ENCODE peak calls at places on chromosomes 16 and 17, in eight cellular contexts. U, T, X, W, L, A, Y and M are unnamed samples.

GRCh38 chr17:2796164-2797140 is at the start of gene RAP1GAP2:
- DNase-seq in U (peak), T (no peak), X (no peak), W (no peak), L (no peak), A (no peak), Y (no peak), M (no peak)

GRCh38 chr16:68790130-68790761 is 53.1 kb upstream of the TANGO6 start:
- DNase-seq in U (no peak), T (no peak), X (peak), W (peak), L (peak), A (peak), Y (no peak), M (peak)

GRCh38 chr16:31215287-31216115 is 1.4 kb downstream of the PYDC1 start:
- DNase-seq in U (peak), T (peak), X (peak), W (peak), L (peak), A (peak), Y (no peak), M (peak)

GRCh38 chr17:64133546-64134215 is 3.7 kb upstream of the ERN1 start:
- DNase-seq in U (no peak), T (peak), X (peak), W (peak), L (peak), A (peak), Y (no peak), M (peak)

GRCh38 chr16:4261557-4262172 is 11.2 kb downstream of the TFAP4 start:
- DNase-seq in U (no peak), T (peak), X (no peak), W (peak), L (peak), A (no peak), Y (no peak), M (no peak)

GRCh38 chr17:29929006-29929543 is 953 bp downstream of the SSH2 start:
- DNase-seq in U (no peak), T (no peak), X (peak), W (no peak), L (peak), A (peak), Y (no peak), M (peak)

GRCh38 chr17:15388356-15389046 is 47.1 kb upstream of the TEKT3 start:
- DNase-seq in U (no peak), T (no peak), X (no peak), W (no peak), L (no peak), A (no peak), Y (no peak), M (no peak)

GRCh38 chr16:10921536-10922327 is 20.5 kb downstream of the DEXI start:
- DNase-seq in U (peak), T (no peak), X (no peak), W (no peak), L (peak), A (peak), Y (no peak), M (no peak)

GRCh38 chr17:58121925-58122324 is 26.3 kb upstream of the OR4D1 start:
- DNase-seq in U (no peak), T (peak), X (peak), W (no peak), L (peak), A (peak), Y (no peak), M (peak)

GRCh38 chr16:50067290-50067853 is 1.6 kb downstream of the HEATR3 start:
- DNase-seq in U (no peak), T (no peak), X (peak), W (peak), L (peak), A (peak), Y (no peak), M (peak)

GRCh38 chr16:66594739-66595138 is 9.8 kb upstream of the CMTM3 start:
- DNase-seq in U (no peak), T (no peak), X (no peak), W (no peak), L (no peak), A (no peak), Y (no peak), M (no peak)

GRCh38 chr17:77540975-77541374 is 400.2 kb downstream of the SEC14L1 start:
- DNase-seq in U (no peak), T (no peak), X (no peak), W (peak), L (no peak), A (no peak), Y (no peak), M (no peak)

GRCh38 chr17:69468211-69468610 is 53.7 kb downstream of the MAP2K6 start:
- DNase-seq in U (no peak), T (no peak), X (no peak), W (no peak), L (no peak), A (no peak), Y (no peak), M (no peak)

GRCh38 chr17:31561469-31562412 is 170.3 kb downstream of the RAB11FIP4 start:
- DNase-seq in U (no peak), T (no peak), X (no peak), W (peak), L (peak), A (peak), Y (no peak), M (peak)

GRCh38 chr17:47694018-47694817 is at the start of gene TBKBP1:
- DNase-seq in U (peak), T (peak), X (peak), W (peak), L (no peak), A (peak), Y (no peak), M (no peak)

GRCh38 chr17:1639549-1639948 is 6.0 kb downstream of the SCARF1 start:
- DNase-seq in U (peak), T (no peak), X (no peak), W (no peak), L (no peak), A (no peak), Y (no peak), M (peak)

GRCh38 chr16:10332301-10332700 is 53.6 kb upstream of the ATF7IP2 start:
- DNase-seq in U (no peak), T (no peak), X (peak), W (peak), L (no peak), A (no peak), Y (no peak), M (peak)

GRCh38 chr16:24253192-24253591 is 2.9 kb upstream of the CACNG3 start:
- DNase-seq in U (no peak), T (peak), X (peak), W (peak), L (peak), A (peak), Y (peak), M (no peak)